ENCODE peak calls at places on chromosome 18, in five cellular contexts. One of them, this sample, is unnamed. For H3K4me1, the result is how much of the 10 kb centered on the place peaks cover.

GRCh38 chr18:7945882-7946281 is 378.8 kb downstream of the PTPRM start:
- DNase-seq in upper lobe of left lung: no peak
- DNase-seq in transverse colon: no peak
- DNase-seq in GM12878: no peak
- DNase-seq in prostate gland: no peak
- DNase-seq in this sample: no peak

GRCh38 chr18:12246849-12247808 is 7.0 kb upstream of the CIDEA start:
- DNase-seq in upper lobe of left lung: no peak
- DNase-seq in transverse colon: no peak
- DNase-seq in GM12878: no peak
- DNase-seq in prostate gland: no peak
- DNase-seq in this sample: peak

GRCh38 chr18:5515007-5515744 is 28.6 kb downstream of the EPB41L3 start:
- DNase-seq in upper lobe of left lung: no peak
- DNase-seq in transverse colon: no peak
- DNase-seq in GM12878: no peak
- DNase-seq in prostate gland: no peak
- DNase-seq in this sample: no peak

GRCh38 chr18:45353530-45353929 is 261.7 kb upstream of the SLC14A2 start:
- DNase-seq in upper lobe of left lung: no peak
- DNase-seq in transverse colon: no peak
- DNase-seq in GM12878: no peak
- DNase-seq in prostate gland: no peak
- DNase-seq in this sample: no peak

GRCh38 chr18:66795011-66795410 is 191.1 kb upstream of the CDH19 start:
- DNase-seq in upper lobe of left lung: no peak
- DNase-seq in transverse colon: no peak
- DNase-seq in GM12878: no peak
- DNase-seq in prostate gland: no peak
- DNase-seq in this sample: no peak

GRCh38 chr18:75070625-75071483 is 138.1 kb downstream of the PTGR3 start:
- DNase-seq in upper lobe of left lung: no peak
- DNase-seq in transverse colon: peak
- DNase-seq in GM12878: peak
- DNase-seq in prostate gland: peak
- DNase-seq in this sample: peak

GRCh38 chr18:31261792-31262582 is 56.0 kb upstream of the DSG1 start:
- DNase-seq in upper lobe of left lung: no peak
- DNase-seq in transverse colon: no peak
- DNase-seq in GM12878: no peak
- DNase-seq in prostate gland: no peak
- DNase-seq in this sample: no peak

GRCh38 chr18:33914399-33914798 is 310.3 kb downstream of the NOL4 start:
- DNase-seq in upper lobe of left lung: no peak
- DNase-seq in transverse colon: no peak
- DNase-seq in GM12878: no peak
- DNase-seq in prostate gland: no peak
- DNase-seq in this sample: no peak

GRCh38 chr18:44826418-44827259 is 146.0 kb downstream of the SETBP1 start:
- DNase-seq in upper lobe of left lung: no peak
- DNase-seq in transverse colon: peak
- DNase-seq in GM12878: no peak
- DNase-seq in prostate gland: peak
- DNase-seq in this sample: no peak

GRCh38 chr18:54879691-54880090 is 51.4 kb downstream of the RAB27B start:
- DNase-seq in upper lobe of left lung: no peak
- DNase-seq in transverse colon: no peak
- DNase-seq in GM12878: no peak
- DNase-seq in prostate gland: no peak
- DNase-seq in this sample: no peak

GRCh38 chr18:5894215-5894612 is 1.1 kb downstream of the TMEM200C start:
- DNase-seq in upper lobe of left lung: no peak
- DNase-seq in transverse colon: no peak
- DNase-seq in GM12878: no peak
- DNase-seq in prostate gland: no peak
- DNase-seq in this sample: no peak

GRCh38 chr18:7878265-7879173 is 311.4 kb downstream of the PTPRM start:
- DNase-seq in upper lobe of left lung: no peak
- DNase-seq in transverse colon: no peak
- DNase-seq in GM12878: no peak
- DNase-seq in prostate gland: no peak
- DNase-seq in this sample: no peak

GRCh38 chr18:80239830-80240229 is 7.5 kb downstream of the PARD6G start:
- DNase-seq in upper lobe of left lung: no peak
- DNase-seq in transverse colon: no peak
- DNase-seq in GM12878: no peak
- DNase-seq in prostate gland: no peak
- DNase-seq in this sample: no peak

GRCh38 chr18:37778417-37779165 is 213.0 kb upstream of the CELF4 start:
- DNase-seq in upper lobe of left lung: peak
- DNase-seq in transverse colon: peak
- DNase-seq in GM12878: no peak
- DNase-seq in prostate gland: peak
- DNase-seq in this sample: peak

GRCh38 chr18:23981369-23981768 is 33.2 kb upstream of the TTC39C start:
- DNase-seq in upper lobe of left lung: no peak
- DNase-seq in transverse colon: no peak
- DNase-seq in GM12878: peak
- DNase-seq in prostate gland: no peak
- DNase-seq in this sample: no peak

GRCh38 chr18:21741511-21742322 is 1.1 kb downstream of the MIB1 start:
- DNase-seq in upper lobe of left lung: no peak
- DNase-seq in transverse colon: peak
- DNase-seq in GM12878: no peak
- DNase-seq in prostate gland: peak
- DNase-seq in this sample: no peak

GRCh38 chr18:46899274-46899948 is 17.9 kb downstream of the PIAS2 start:
- DNase-seq in upper lobe of left lung: no peak
- DNase-seq in transverse colon: no peak
- DNase-seq in GM12878: no peak
- DNase-seq in prostate gland: no peak
- DNase-seq in this sample: no peak

GRCh38 chr18:45626330-45627203 is 11.3 kb downstream of the SLC14A2 start:
- DNase-seq in upper lobe of left lung: no peak
- DNase-seq in transverse colon: no peak
- DNase-seq in GM12878: no peak
- DNase-seq in prostate gland: no peak
- DNase-seq in this sample: no peak

GRCh38 chr18:78507217-78507616 is 472.4 kb upstream of the SALL3 start:
- DNase-seq in upper lobe of left lung: no peak
- DNase-seq in transverse colon: no peak
- DNase-seq in GM12878: no peak
- DNase-seq in prostate gland: no peak
- DNase-seq in this sample: no peak

GRCh38 chr18:78789850-78790249 is 189.8 kb upstream of the SALL3 start:
- DNase-seq in upper lobe of left lung: no peak
- DNase-seq in transverse colon: no peak
- DNase-seq in GM12878: no peak
- DNase-seq in prostate gland: no peak
- DNase-seq in this sample: peak

GRCh38 chr18:1458547-1458946 is 553.9 kb downstream of the ADCYAP1 start:
- DNase-seq in upper lobe of left lung: no peak
- DNase-seq in transverse colon: no peak
- DNase-seq in GM12878: no peak
- DNase-seq in prostate gland: no peak
- DNase-seq in this sample: no peak

GRCh38 chr18:1452821-1453220 is 548.1 kb downstream of the ADCYAP1 start:
- DNase-seq in upper lobe of left lung: no peak
- DNase-seq in transverse colon: no peak
- DNase-seq in GM12878: no peak
- DNase-seq in prostate gland: no peak
- DNase-seq in this sample: no peak

GRCh38 chr18:1455605-1456004 is 550.9 kb downstream of the ADCYAP1 start:
- DNase-seq in upper lobe of left lung: no peak
- DNase-seq in transverse colon: no peak
- DNase-seq in GM12878: no peak
- DNase-seq in prostate gland: no peak
- DNase-seq in this sample: no peak
- H3K4me1 ChIP-seq in upper lobe of left lung: under half
- H3K4me1 ChIP-seq in transverse colon: under half
- H3K4me1 ChIP-seq in GM12878: under half
- H3K4me1 ChIP-seq in prostate gland: under half
- H3K4me1 ChIP-seq in this sample: under half

GRCh38 chr18:58309099-58309498 is 265.1 kb downstream of the NEDD4L start:
- DNase-seq in upper lobe of left lung: peak
- DNase-seq in transverse colon: no peak
- DNase-seq in GM12878: no peak
- DNase-seq in prostate gland: no peak
- DNase-seq in this sample: no peak

GRCh38 chr18:58311390-58311789 is 267.4 kb downstream of the NEDD4L start:
- DNase-seq in upper lobe of left lung: no peak
- DNase-seq in transverse colon: no peak
- DNase-seq in GM12878: no peak
- DNase-seq in prostate gland: no peak
- DNase-seq in this sample: no peak

GRCh38 chr18:58308463-58308862 is 264.4 kb downstream of the NEDD4L start:
- DNase-seq in upper lobe of left lung: no peak
- DNase-seq in transverse colon: no peak
- DNase-seq in GM12878: no peak
- DNase-seq in prostate gland: no peak
- DNase-seq in this sample: no peak

GRCh38 chr18:58310517-58310916 is 266.5 kb downstream of the NEDD4L start:
- DNase-seq in upper lobe of left lung: peak
- DNase-seq in transverse colon: peak
- DNase-seq in GM12878: no peak
- DNase-seq in prostate gland: peak
- DNase-seq in this sample: peak

GRCh38 chr18:58309610-58310239 is 265.7 kb downstream of the NEDD4L start:
- DNase-seq in upper lobe of left lung: no peak
- DNase-seq in transverse colon: no peak
- DNase-seq in GM12878: no peak
- DNase-seq in prostate gland: no peak
- DNase-seq in this sample: no peak
- TF ChIP-seq POLR2AphosphoS5 in upper lobe of left lung: no peak
- TF ChIP-seq POLR2AphosphoS5 in transverse colon: no peak
- TF ChIP-seq POLR2AphosphoS5 in GM12878: no peak
- TF ChIP-seq POLR2AphosphoS5 in prostate gland: peak
- TF ChIP-seq POLR2AphosphoS5 in this sample: no peak

DNA sequence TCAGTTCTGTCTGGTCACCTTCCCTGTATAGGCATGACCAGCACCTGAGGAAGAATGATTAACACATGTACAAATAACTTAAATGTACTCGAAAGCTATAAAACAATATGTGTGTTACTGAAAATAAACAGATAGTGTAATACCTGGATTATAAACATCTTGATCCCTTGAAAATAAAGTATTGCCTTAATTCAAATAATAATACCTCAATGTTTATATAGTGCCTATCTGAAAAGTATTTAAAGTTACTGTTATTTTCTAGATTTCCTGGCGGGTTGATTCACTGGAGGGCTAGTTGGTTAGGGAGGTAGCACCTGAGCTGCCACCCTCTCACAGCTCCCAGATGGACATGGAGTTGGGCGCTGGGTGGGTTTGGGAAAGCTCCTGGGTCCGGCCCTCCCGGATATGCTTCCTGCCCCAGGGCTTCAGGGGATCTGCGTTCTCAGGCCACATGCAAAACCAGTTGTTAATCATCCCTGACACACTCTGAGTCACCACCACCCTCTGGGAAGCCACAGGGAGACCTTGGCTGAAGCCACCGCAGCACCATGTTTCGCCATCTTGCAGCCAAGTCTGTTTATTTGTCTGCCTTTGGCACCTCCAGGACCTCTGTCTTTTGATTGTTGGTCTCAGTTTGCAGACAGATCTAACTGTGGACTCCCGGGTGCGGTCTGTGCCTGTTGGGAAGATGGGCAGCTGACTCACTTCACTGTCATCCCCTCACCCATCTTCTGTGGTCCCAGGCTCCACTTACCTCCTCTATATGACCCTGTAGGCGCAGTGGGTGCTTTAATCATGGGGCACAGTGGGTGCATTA is 35.3 kb downstream of the RAB31 start:
- DNase-seq in upper lobe of left lung: no peak
- DNase-seq in transverse colon: no peak
- DNase-seq in GM12878: no peak
- DNase-seq in prostate gland: no peak
- DNase-seq in this sample: peak
- H3K27ac ChIP-seq in upper lobe of left lung: peak
- H3K27ac ChIP-seq in transverse colon: peak
- H3K27ac ChIP-seq in GM12878: no peak
- H3K27ac ChIP-seq in prostate gland: no peak
- H3K27ac ChIP-seq in this sample: peak

GRCh38 chr18:48310353-48310752 is 98.8 kb downstream of the ZBTB7C start:
- DNase-seq in upper lobe of left lung: no peak
- DNase-seq in transverse colon: no peak
- DNase-seq in GM12878: no peak
- DNase-seq in prostate gland: no peak
- DNase-seq in this sample: no peak
- H3K4me1 ChIP-seq in upper lobe of left lung: under half
- H3K4me1 ChIP-seq in transverse colon: under half
- H3K4me1 ChIP-seq in GM12878: under half
- H3K4me1 ChIP-seq in prostate gland: under half
- H3K4me1 ChIP-seq in this sample: under half

This sample was measured in spleen.